ENCODE peak calls at places on chromosomes 1 and 21, in eight cellular contexts. O, F, W, Y, D, C, M and R are unnamed samples.

GRCh38 chr1:150922519-150922975 is 3.6 kb upstream of the SETDB1 start:
- DNase-seq in O (peak; percentile 79), F (peak; percentile 66), W (no peak), Y (peak; percentile 71), D (peak; percentile 87), C (peak; percentile 63), M (peak; percentile 96), R (peak; percentile 75)

GRCh38 chr1:41504126-41505035 is 19.9 kb upstream of the EDN2 start:
- DNase-seq in O (no peak), F (no peak), W (no peak), Y (no peak), D (peak; percentile 53), C (no peak), M (peak; percentile 57), R (no peak)

GRCh38 chr1:34057347-34057746 is 107.7 kb downstream of the CSMD2 start:
- DNase-seq in O (no peak), F (no peak), W (no peak), Y (no peak), D (no peak), C (no peak), M (no peak), R (no peak)

GRCh38 chr1:70353641-70354331 is 736 bp downstream of the ANKRD13C start:
- DNase-seq in O (no peak), F (peak; percentile 30), W (no peak), Y (peak; percentile 88), D (peak; percentile 57), C (peak; percentile 7), M (peak; percentile 84), R (peak; percentile 48)

GRCh38 chr1:219159946-219160645 is 13.6 kb upstream of the LYPLAL1 start:
- DNase-seq in O (no peak), F (no peak), W (no peak), Y (no peak), D (no peak), C (no peak), M (peak; percentile 67), R (no peak)

GRCh38 chr1:228821252-228821651 is 86.0 kb downstream of the RHOU start:
- DNase-seq in O (no peak), F (no peak), W (no peak), Y (no peak), D (no peak), C (no peak), M (no peak), R (no peak)

GRCh38 chr1:36824390-36824861 is 209.9 kb downstream of the GRIK3 start:
- DNase-seq in O (no peak), F (no peak), W (no peak), Y (no peak), D (no peak), C (no peak), M (no peak), R (no peak)

GRCh38 chr1:159828916-159829634 is 2.4 kb downstream of the SLAMF8 start:
- DNase-seq in O (no peak), F (peak; percentile 66), W (no peak), Y (no peak), D (no peak), C (no peak), M (no peak), R (no peak)

GRCh38 chr1:167670563-167670962 is 40.5 kb downstream of the RCSD1 start:
- DNase-seq in O (no peak), F (no peak), W (no peak), Y (no peak), D (no peak), C (no peak), M (no peak), R (no peak)

GRCh38 chr1:39525366-39526165 is 34.1 kb downstream of the BMP8A start:
- DNase-seq in O (no peak), F (no peak), W (no peak), Y (no peak), D (no peak), C (peak; percentile 15), M (no peak), R (no peak)

GRCh38 chr1:32997381-32997891 is 32.8 kb upstream of the RNF19B start:
- DNase-seq in O (peak; percentile 52), F (no peak), W (no peak), Y (no peak), D (peak; percentile 64), C (no peak), M (peak; percentile 89), R (no peak)

GRCh38 chr1:248696261-248696660 is 6.3 kb downstream of the OR14I1 start:
- DNase-seq in O (no peak), F (no peak), W (no peak), Y (no peak), D (no peak), C (no peak), M (peak; percentile 3), R (no peak)

GRCh38 chr1:53025034-53025777 is 36.8 kb upstream of the PODN start:
- DNase-seq in O (peak; percentile 42), F (no peak), W (no peak), Y (no peak), D (peak; percentile 76), C (no peak), M (peak; percentile 88), R (peak; percentile 7)

GRCh38 chr1:217109928-217110327 is 386.7 kb upstream of the ESRRG start:
- DNase-seq in O (no peak), F (no peak), W (no peak), Y (no peak), D (no peak), C (no peak), M (no peak), R (no peak)

GRCh38 chr21:43884012-43884860 is 19.2 kb downstream of the AGPAT3 start:
- DNase-seq in O (no peak), F (no peak), W (no peak), Y (peak; percentile 94), D (no peak), C (no peak), M (no peak), R (no peak)

GRCh38 chr1:211522804-211523203 is 30.8 kb upstream of the RD3 start:
- DNase-seq in O (no peak), F (no peak), W (no peak), Y (no peak), D (no peak), C (no peak), M (no peak), R (no peak)

GRCh38 chr1:16221499-16221898 is 9.0 kb upstream of the ARHGEF19 start:
- DNase-seq in O (no peak), F (no peak), W (no peak), Y (no peak), D (no peak), C (no peak), M (no peak), R (no peak)

GRCh38 chr1:111099289-111099688 is 40.6 kb downstream of the DRAM2 start:
- DNase-seq in O (no peak), F (no peak), W (no peak), Y (no peak), D (no peak), C (no peak), M (no peak), R (no peak)

GRCh38 chr1:201585099-201585498 is 46.2 kb downstream of the NAV1 start:
- DNase-seq in O (no peak), F (no peak), W (no peak), Y (no peak), D (no peak), C (no peak), M (peak; percentile 79), R (no peak)

GRCh38 chr1:200642481-200642880 is 21.9 kb upstream of the KIF14 start:
- DNase-seq in O (no peak), F (no peak), W (no peak), Y (no peak), D (no peak), C (no peak), M (no peak), R (no peak)

GRCh38 chr1:115649964-115650363 is 8.2 kb downstream of the VANGL1 start:
- DNase-seq in O (no peak), F (no peak), W (no peak), Y (no peak), D (no peak), C (no peak), M (no peak), R (no peak)

GRCh38 chr1:41954533-41954944 is 35.8 kb upstream of the HIVEP3 start:
- DNase-seq in O (peak; percentile 49), F (no peak), W (no peak), Y (no peak), D (no peak), C (no peak), M (peak; percentile 83), R (peak; percentile 60)

GRCh38 chr1:247373721-247374141 is 42.1 kb upstream of the ZNF496 start:
- DNase-seq in O (no peak), F (peak; percentile 60), W (no peak), Y (peak; percentile 54), D (peak; percentile 51), C (peak; percentile 52), M (peak; percentile 81), R (no peak)

GRCh38 chr21:33402011-33402979 is 918 bp upstream of the IFNGR2 start:
- DNase-seq in O (no peak), F (peak; percentile 20), W (no peak), Y (no peak), D (peak; percentile 58), C (no peak), M (peak; percentile 83), R (peak; percentile 25)

GRCh38 chr1:15344800-15345710 is 64.6 kb upstream of the EFHD2 start:
- DNase-seq in O (no peak), F (no peak), W (no peak), Y (no peak), D (no peak), C (no peak), M (no peak), R (no peak)

GRCh38 chr1:59703226-59703917 is 111.4 kb upstream of the HOOK1 start:
- DNase-seq in O (no peak), F (no peak), W (no peak), Y (no peak), D (peak; percentile 54), C (no peak), M (peak; percentile 75), R (no peak)

GRCh38 chr1:96845464-96845863 is 123.9 kb downstream of the PTBP2 start:
- DNase-seq in O (no peak), F (peak; percentile 51), W (no peak), Y (no peak), D (no peak), C (no peak), M (peak; percentile 7), R (no peak)

GRCh38 chr1:179881642-179882252 is 338 bp upstream of the TOR1AIP1 start:
- DNase-seq in O (peak; percentile 91), F (no peak), W (no peak), Y (peak; percentile 87), D (peak; percentile 89), C (no peak), M (peak; percentile 96), R (no peak)

GRCh38 chr1:5891736-5892135 is 100.5 kb downstream of the NPHP4 start:
- DNase-seq in O (no peak), F (no peak), W (no peak), Y (no peak), D (peak; percentile 71), C (no peak), M (peak; percentile 44), R (no peak)

GRCh38 chr1:164725401-164725800 is 166.4 kb downstream of the PBX1 start:
- DNase-seq in O (peak; percentile 78), F (no peak), W (no peak), Y (no peak), D (peak; percentile 74), C (no peak), M (peak; percentile 76), R (no peak)

GRCh38 chr1:24861821-24862727 is 68.0 kb downstream of the RUNX3 start:
- DNase-seq in O (no peak), F (no peak), W (no peak), Y (no peak), D (no peak), C (no peak), M (peak; percentile 51), R (no peak)

GRCh38 chr1:221877365-221877764 is 135.5 kb upstream of the DUSP10 start:
- DNase-seq in O (no peak), F (no peak), W (no peak), Y (no peak), D (no peak), C (no peak), M (no peak), R (no peak)

GRCh38 chr1:86825294-86825693 is 88.6 kb downstream of the SELENOF start:
- DNase-seq in O (no peak), F (no peak), W (no peak), Y (no peak), D (peak; percentile 42), C (no peak), M (peak; percentile 35), R (no peak)